ENCODE peak calls at places on chromosomes 12 and 14, in ten cellular contexts. B, Y, K, E, G, V, F, J, W and L are unnamed samples.

GRCh38 chr12:25854991-25855390 is 103.5 kb upstream of the RASSF8 start:
- DNase-seq in B (no peak), Y (no peak), K (no peak), E (no peak), G (no peak), V (no peak), F (no peak), J (no peak), W (no peak), L (no peak)

GRCh38 chr14:87966816-87967215 is 26.2 kb downstream of the GALC start:
- DNase-seq in B (no peak), Y (no peak), K (no peak), E (no peak), G (no peak), V (peak; percentile 30), F (no peak), J (no peak), W (no peak), L (no peak)

GRCh38 chr14:29637406-29637805 is 290.2 kb downstream of the PRKD1 start:
- DNase-seq in B (no peak), Y (no peak), K (no peak), E (no peak), G (no peak), V (peak; percentile 42), F (no peak), J (no peak), W (peak; percentile 74), L (no peak)

GRCh38 chr12:89083491-89083890 is 268.8 kb downstream of the DUSP6 start:
- DNase-seq in B (no peak), Y (no peak), K (no peak), E (no peak), G (no peak), V (no peak), F (no peak), J (no peak), W (no peak), L (no peak)

GRCh38 chr14:71372411-71372838 is 465.2 kb downstream of the PCNX1 start:
- DNase-seq in B (peak; percentile 22), Y (no peak), K (no peak), E (no peak), G (no peak), V (peak; percentile 71), F (no peak), J (no peak), W (peak; percentile 52), L (no peak)

GRCh38 chr14:53306267-53306721 is 153.2 kb upstream of the DDHD1 start:
- DNase-seq in B (peak; percentile 74), Y (peak; percentile 31), K (peak; percentile 18), E (peak; percentile 64), G (peak; percentile 71), V (peak; percentile 67), F (no peak), J (no peak), W (peak; percentile 56), L (peak; percentile 15)

GRCh38 chr12:71662861-71663560 is 637 bp downstream of the ZFC3H1 start:
- DNase-seq in B (peak; percentile 79), Y (peak; percentile 46), K (peak; percentile 57), E (peak; percentile 54), G (peak; percentile 84), V (peak; percentile 94), F (peak; percentile 94), J (peak; percentile 89), W (peak; percentile 67), L (peak; percentile 75)

GRCh38 chr14:68703093-68703492 is 89.8 kb downstream of the ZFP36L1 start:
- DNase-seq in B (no peak), Y (peak; percentile 33), K (peak; percentile 43), E (no peak), G (no peak), V (peak; percentile 91), F (no peak), J (no peak), W (peak; percentile 58), L (peak; percentile 43)

DNA sequence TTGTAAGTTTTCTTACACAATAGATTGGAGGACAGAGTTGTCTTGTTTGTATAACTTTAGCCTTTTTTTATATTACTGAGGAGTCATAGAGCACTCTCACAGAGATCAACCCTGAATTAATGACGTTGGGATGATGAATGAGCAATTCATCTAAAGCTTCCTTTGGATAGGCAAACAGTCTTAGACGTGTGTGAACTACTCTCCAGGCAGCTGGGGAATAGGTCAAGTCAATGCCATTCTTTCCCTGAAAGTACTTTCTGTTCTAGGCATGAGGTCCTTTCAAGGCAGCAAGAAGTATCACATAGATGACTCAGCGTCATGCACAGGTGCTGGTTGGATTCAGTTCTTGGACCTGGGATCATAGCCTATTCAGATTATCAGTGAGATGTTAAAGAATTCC is 369.1 kb upstream of the NOVA1 start:
- DNase-seq in B (peak; percentile 4), Y (no peak), K (no peak), E (no peak), G (no peak), V (no peak), F (no peak), J (no peak), W (no peak), L (no peak)
- H3K27ac ChIP-seq in B (no peak overlapping the region), Y (no peak overlapping the region), K (no peak overlapping the region), E (no peak overlapping the region), G (no peak overlapping the region), V (no peak overlapping the region), F (no peak overlapping the region), J (no peak overlapping the region), W (no peak overlapping the region), L (no peak overlapping the region)

GRCh38 chr12:4089147-4089606 is 184.4 kb upstream of the CCND2 start:
- DNase-seq in B (peak; percentile 32), Y (no peak), K (no peak), E (no peak), G (no peak), V (peak; percentile 3), F (no peak), J (no peak), W (no peak), L (no peak)
- H3K4me1 ChIP-seq in B (peaks cover 4% of the 10 kb centered on the region), Y (no peaks in the 10 kb centered on the region), K (no peaks in the 10 kb centered on the region), E (no peaks in the 10 kb centered on the region), G (no peaks in the 10 kb centered on the region), V (no peaks in the 10 kb centered on the region), F (no peaks in the 10 kb centered on the region), J (no peaks in the 10 kb centered on the region), W (no peaks in the 10 kb centered on the region), L (no peaks in the 10 kb centered on the region)

GRCh38 chr14:81536125-81536771 is 2.6 kb upstream of the SEL1L start:
- DNase-seq in B (no peak), Y (no peak), K (no peak), E (no peak), G (no peak), V (no peak), F (no peak), J (no peak), W (no peak), L (no peak)

GRCh38 chr14:81533212-81533535 is 479 bp downstream of the SEL1L start:
- DNase-seq in B (peak; percentile 25), Y (no peak), K (no peak), E (no peak), G (no peak), V (no peak), F (no peak), J (no peak), W (no peak), L (peak; percentile 10)

GRCh38 chr14:81535399-81536124 is 1.9 kb upstream of the SEL1L start:
- DNase-seq in B (no peak), Y (no peak), K (no peak), E (no peak), G (no peak), V (no peak), F (no peak), J (no peak), W (no peak), L (no peak)

GRCh38 chr14:81534510-81535074 is 939 bp upstream of the SEL1L start:
- DNase-seq in B (no peak), Y (no peak), K (no peak), E (no peak), G (no peak), V (no peak), F (no peak), J (no peak), W (no peak), L (no peak)

DNA sequence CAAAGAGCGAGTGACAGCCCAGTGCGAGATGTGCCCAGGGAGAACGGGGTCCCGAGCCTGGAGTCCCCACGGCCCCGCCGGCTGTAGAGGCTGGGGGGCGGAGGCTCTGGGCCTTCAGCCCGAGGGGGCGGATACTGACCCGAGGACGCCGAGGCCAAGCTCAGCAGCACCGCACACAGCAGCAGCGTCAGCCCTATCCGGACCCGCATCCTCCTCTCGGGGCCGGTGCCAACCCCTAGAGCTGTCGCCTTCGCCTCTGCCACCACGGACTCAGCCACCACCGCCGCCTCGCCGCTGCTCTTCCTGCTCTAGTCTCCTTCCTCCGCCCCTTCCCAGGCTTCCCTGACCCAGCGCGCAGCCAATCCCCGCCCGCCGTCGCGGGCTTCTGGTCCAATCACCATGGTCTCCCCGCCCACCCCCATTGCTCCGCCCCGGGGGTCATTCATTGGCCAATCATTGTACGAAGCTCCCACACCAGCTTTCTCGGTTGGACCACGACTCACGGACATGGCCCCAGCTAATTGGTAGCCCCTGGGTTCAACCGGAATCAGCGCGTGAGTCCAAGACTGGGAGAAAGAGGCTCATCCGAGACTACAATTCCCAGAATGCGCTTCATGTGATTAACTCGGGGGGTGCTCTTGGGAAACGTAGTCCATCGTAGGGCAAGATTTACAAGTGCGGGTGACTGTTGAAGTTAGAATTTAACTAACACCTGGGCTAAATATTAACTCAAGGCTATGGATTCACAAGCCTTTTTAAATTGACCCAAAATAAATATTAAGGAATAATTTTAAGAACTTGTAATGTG is at the start of gene SEL1L:
- DNase-seq in B (peak; percentile 99), Y (peak; percentile 89), K (peak; percentile 99), E (peak; percentile 100), G (peak; percentile 99), V (peak; percentile 100), F (peak; percentile 98), J (peak; percentile 97), W (peak; percentile 100), L (peak; percentile 99)
- H3K27ac ChIP-seq in B (peak within 1 kb of the TSS; percentile 81), Y (peak within 1 kb of the TSS; percentile 35), K (peak within 1 kb of the TSS; percentile 65), E (peak within 1 kb of the TSS; percentile 71), G (no peak within 1 kb of the TSS), V (peak within 1 kb of the TSS; percentile 51), F (peak within 1 kb of the TSS; percentile 84), J (peak within 1 kb of the TSS; percentile 76), W (peak within 1 kb of the TSS; percentile 39), L (peak within 1 kb of the TSS; percentile 67)

GRCh38 chr12:104730761-104731160 is 227.3 kb downstream of the SLC41A2 start:
- DNase-seq in B (no peak), Y (no peak), K (no peak), E (no peak), G (no peak), V (no peak), F (peak; percentile 27), J (no peak), W (no peak), L (no peak)

GRCh38 chr12:104729610-104730446 is 228.3 kb downstream of the SLC41A2 start:
- DNase-seq in B (no peak), Y (no peak), K (no peak), E (no peak), G (no peak), V (no peak), F (peak; percentile 59), J (no peak), W (no peak), L (no peak)

GRCh38 chr12:104725610-104726009 is 232.5 kb downstream of the SLC41A2 start:
- DNase-seq in B (no peak), Y (no peak), K (no peak), E (no peak), G (no peak), V (no peak), F (peak; percentile 36), J (no peak), W (no peak), L (no peak)

GRCh38 chr12:104729091-104729490 is 229.0 kb downstream of the SLC41A2 start:
- DNase-seq in B (no peak), Y (no peak), K (no peak), E (no peak), G (no peak), V (no peak), F (no peak), J (no peak), W (no peak), L (no peak)

GRCh38 chr12:104727866-104728449 is 230.1 kb downstream of the SLC41A2 start:
- DNase-seq in B (no peak), Y (no peak), K (no peak), E (no peak), G (peak; percentile 41), V (no peak), F (no peak), J (no peak), W (peak; percentile 15), L (no peak)
- H3K4me1 ChIP-seq in B (no peaks in the 10 kb centered on the region), Y (no peaks in the 10 kb centered on the region), K (no peaks in the 10 kb centered on the region), E (peaks cover under 1% of the 10 kb centered on the region), G (peaks cover 20% of the 10 kb centered on the region), V (no peaks in the 10 kb centered on the region), F (no peaks in the 10 kb centered on the region), J (no peaks in the 10 kb centered on the region), W (peaks cover 13% of the 10 kb centered on the region), L (peaks cover 24% of the 10 kb centered on the region)